ENCODE peak calls at places on chromosomes 11 and 22, in ten cellular contexts. N, I, K, Y, P, C, S, H, G and B are unnamed samples.

GRCh38 chr11:111633756-111634362 is 31.6 kb downstream of the SIK2 start:
- DNase-seq in H (no peak), I (no peak), S (no peak), N (no peak), G (no peak), C (no peak), P (no peak), K (no peak), Y (no peak), B (no peak)

GRCh38 chr22:22371031-22371541 is 126.5 kb downstream of the VPREB1 start:
- DNase-seq in Y (no peak), N (peak; percentile 29), I (no peak), P (no peak), S (no peak), K (no peak), C (no peak), G (no peak), H (no peak), B (no peak)

GRCh38 chr22:44455151-44455962 is 42.7 kb downstream of the RTL6 start:
- DNase-seq in C (peak; percentile 35), I (no peak), N (no peak), G (no peak), H (no peak), Y (no peak), K (no peak), P (no peak), S (peak; percentile 56), B (no peak)

GRCh38 chr11:12042215-12042676 is 33.8 kb upstream of the DKK3 start:
- DNase-seq in G (peak; percentile 44), C (no peak), S (no peak), Y (no peak), I (no peak), N (no peak), P (no peak), K (no peak), H (no peak), B (no peak)

GRCh38 chr11:7532395-7532794 is 18.6 kb downstream of the PPFIBP2 start:
- DNase-seq in Y (no peak), P (no peak), I (no peak), K (no peak), S (no peak), H (no peak), G (no peak), C (no peak), N (no peak), B (no peak)

GRCh38 chr11:15958939-15959338 is 397.4 kb downstream of the SOX6 start:
- DNase-seq in N (no peak), P (no peak), I (no peak), S (no peak), G (no peak), Y (no peak), K (no peak), H (no peak), C (no peak), B (no peak)

GRCh38 chr11:66951927-66952337 is 6.3 kb downstream of the PC start:
- DNase-seq in I (no peak), G (no peak), N (peak; percentile 38), H (no peak), Y (no peak), P (no peak), S (no peak), K (no peak), C (peak; percentile 53), B (no peak)

GRCh38 chr11:70324354-70325115 is 54.0 kb downstream of the PPFIA1 start:
- DNase-seq in Y (no peak), C (no peak), K (no peak), G (no peak), I (no peak), P (no peak), H (peak; percentile 47), N (no peak), S (peak; percentile 4), B (no peak)

GRCh38 chr22:42814215-42814614 is 42.9 kb downstream of the ARFGAP3 start:
- DNase-seq in K (no peak), N (no peak), H (no peak), I (no peak), Y (no peak), S (no peak), G (no peak), P (no peak), C (no peak), B (no peak)

GRCh38 chr11:8032122-8032521 is 45.0 kb downstream of the EIF3F start:
- DNase-seq in H (no peak), C (no peak), N (no peak), Y (no peak), G (no peak), S (no peak), I (no peak), P (no peak), K (no peak), B (no peak)

GRCh38 chr11:69217276-69218105 is 61.8 kb downstream of the SMIM38 start:
- DNase-seq in G (no peak), H (no peak), Y (no peak), K (no peak), I (peak; percentile 34), C (peak; percentile 31), P (peak; percentile 45), N (peak; percentile 7), S (no peak), B (no peak)

GRCh38 chr11:38791346-38791961 is 2193.4 kb upstream of the RAG2 start:
- DNase-seq in H (peak; percentile 6), P (no peak), G (peak; percentile 8), K (peak; percentile 67), C (no peak), N (peak; percentile 55), Y (peak; percentile 5), S (no peak), I (no peak), B (no peak)

GRCh38 chr11:128302425-128303186 is 284.8 kb downstream of the ETS1 start:
- DNase-seq in K (no peak), S (peak; percentile 71), P (no peak), C (peak; percentile 33), Y (no peak), G (no peak), I (no peak), H (no peak), N (no peak), B (no peak)

GRCh38 chr11:131684111-131685060 is 314.0 kb downstream of the NTM start:
- DNase-seq in I (no peak), S (no peak), C (no peak), G (no peak), Y (no peak), P (no peak), K (no peak), H (no peak), N (peak; percentile 8), B (peak; percentile 24)

GRCh38 chr11:102269927-102270326 is 47.4 kb upstream of the BIRC3 start:
- DNase-seq in G (no peak), S (no peak), Y (no peak), N (no peak), H (no peak), I (no peak), K (no peak), P (no peak), C (no peak), B (no peak)

DNA sequence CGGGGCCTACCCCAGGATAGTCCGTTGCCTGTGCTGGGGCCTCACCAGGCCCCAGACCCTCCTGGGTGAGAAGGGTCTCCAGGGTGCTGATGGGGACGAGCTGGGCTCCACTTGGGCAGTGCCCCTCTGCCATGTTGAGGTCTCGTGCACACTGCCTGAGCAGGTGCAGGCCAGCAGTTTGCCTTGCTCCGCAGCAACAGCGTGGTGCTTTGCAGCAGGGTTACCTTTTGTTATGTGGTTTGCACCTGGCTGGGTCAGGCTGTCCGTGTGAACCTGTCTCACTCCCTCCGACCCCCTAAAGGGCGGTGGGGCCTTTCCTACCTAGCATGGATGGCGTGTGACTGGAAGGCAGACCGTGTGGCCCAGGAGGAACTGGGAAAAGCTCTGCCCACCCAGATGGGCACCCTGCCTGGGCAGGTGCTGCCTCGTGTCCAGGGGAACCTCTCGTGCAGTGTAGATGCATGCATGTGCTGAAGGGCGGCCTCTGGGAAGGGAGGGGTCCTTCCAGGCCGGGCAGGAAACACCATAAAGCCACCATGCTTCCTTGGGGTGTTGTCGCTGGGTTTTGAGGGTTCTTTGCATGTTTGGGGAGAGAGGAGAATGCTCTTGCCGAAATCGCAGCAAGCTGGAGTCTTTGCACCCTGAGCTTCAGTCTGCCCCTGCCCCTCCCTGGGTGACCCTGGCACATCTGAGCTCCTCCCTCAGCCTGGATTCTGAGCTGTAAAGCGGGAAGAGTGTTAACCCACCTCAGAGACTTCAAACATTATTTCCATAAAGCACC is 75.4 kb upstream of the PPARA start:
- DNase-seq in K (no peak), I (peak; percentile 53), G (no peak), C (peak; percentile 35), Y (no peak), S (no peak), N (no peak), P (peak; percentile 68), H (no peak), B (peak; percentile 23)
- TF ChIP-seq POLR2A in K (no peak), I (no peak), G (no peak), C (no peak), Y (no peak), S (no peak), N (peak; percentile 33), P (no peak), H (no peak), B (no peak)

DNA sequence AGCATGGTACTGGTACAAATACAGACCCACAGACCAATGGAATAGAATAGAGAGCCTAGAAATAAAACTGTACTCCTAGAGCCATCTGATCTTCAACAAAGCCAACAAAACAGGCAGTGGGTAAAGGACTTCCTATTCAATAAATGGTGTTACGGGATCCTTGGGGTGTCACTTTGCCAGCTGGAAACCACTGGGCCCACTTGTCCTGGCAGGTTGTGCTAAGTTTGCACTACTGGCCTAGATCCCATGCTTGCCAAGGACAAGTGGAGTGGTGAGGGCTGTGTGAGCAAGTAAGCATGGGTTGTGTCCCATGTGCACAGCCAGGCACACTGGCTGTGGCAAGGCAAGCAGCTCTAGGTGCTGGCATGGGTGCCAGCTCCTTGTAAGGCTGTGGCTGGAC is 8.8 kb upstream of the ISX start:
- DNase-seq in S (no peak), K (no peak), Y (no peak), G (no peak), C (no peak), N (no peak), I (no peak), H (no peak), P (no peak), B (no peak)
- TF ChIP-seq POLR2A in S (no peak), K (no peak), Y (no peak), G (no peak), C (no peak), N (no peak), I (no peak), H (no peak), P (no peak), B (no peak)

DNA sequence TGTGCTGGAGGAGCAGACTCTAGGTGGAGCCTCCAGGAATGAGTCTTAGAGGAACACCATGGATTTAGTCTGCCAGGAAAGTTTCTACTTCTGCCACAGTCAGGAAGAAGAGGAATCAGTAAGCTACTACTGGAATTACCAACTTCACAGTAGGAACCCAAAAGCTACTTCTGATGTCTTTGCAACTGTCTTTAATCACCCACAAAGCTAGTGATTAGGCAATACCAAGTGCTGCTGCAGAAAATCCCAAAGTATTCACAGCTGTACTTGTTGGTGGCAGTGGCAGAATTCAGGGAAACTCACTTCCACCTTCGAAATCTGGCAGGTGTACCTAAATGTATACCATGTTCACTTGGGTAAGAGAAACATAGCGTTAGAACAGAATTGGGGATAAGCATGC is 264.5 kb upstream of the SORL1-AS1 start:
- DNase-seq in H (no peak), Y (no peak), G (no peak), S (no peak), K (no peak), I (no peak), N (no peak), P (no peak), C (no peak), B (no peak)
- TF ChIP-seq POLR2A in H (no peak), Y (no peak), G (no peak), S (no peak), K (no peak), I (no peak), N (no peak), P (no peak), C (no peak), B (no peak)

GRCh38 chr22:37431811-37432707 is 4.8 kb upstream of the ELFN2 start:
- DNase-seq in P (no peak), S (no peak), H (no peak), N (no peak), Y (no peak), I (no peak), G (peak; percentile 89), C (no peak), K (no peak), B (no peak)
- TF ChIP-seq POLR2A in P (no peak), S (no peak), H (no peak), N (no peak), Y (no peak), I (no peak), G (no peak), C (no peak), K (no peak), B (no peak)